ENCODE peak calls at places on chromosomes 11 and 22, in six cellular contexts. Q is CD8-positive, alpha-beta T cell; B is A549; H is lung; X is fibroblast of pulmonary artery; J is kidney. O is an unnamed sample.

GRCh38 chr11:126647735-126648134 is 292.2 kb downstream of the ST3GAL4 start:
- DNase-seq in X (peak; percentile 49), B (peak; percentile 62), J (no peak), Q (no peak), H (no peak), O (no peak)

GRCh38 chr11:24324211-24324610 is 172.6 kb upstream of the LUZP2 start:
- DNase-seq in H (no peak), Q (no peak), X (peak; percentile 2), J (no peak), B (no peak), O (no peak)

GRCh38 chr11:68843703-68844312 is 2.1 kb upstream of the CPT1A start:
- DNase-seq in J (peak; percentile 94), H (peak; percentile 89), X (no peak), B (peak; percentile 51), Q (peak; percentile 76), O (no peak)

GRCh38 chr22:21755855-21756284 is 20.3 kb upstream of the YPEL1 start:
- DNase-seq in J (no peak), H (no peak), X (peak; percentile 64), Q (no peak), B (no peak), O (no peak)

GRCh38 chr11:3380706-3381570 is 2.0 kb upstream of the ZNF195 start:
- DNase-seq in X (no peak), J (no peak), B (no peak), Q (no peak), H (no peak), O (no peak)

GRCh38 chr11:133011604-133012003 is 520.7 kb downstream of the OPCML start:
- DNase-seq in H (no peak), J (no peak), B (no peak), Q (no peak), X (no peak), O (no peak)

GRCh38 chr11:131899954-131900580 is 529.7 kb downstream of the NTM start:
- DNase-seq in J (no peak), B (no peak), H (no peak), X (no peak), Q (no peak), O (no peak)

GRCh38 chr22:50305658-50306566 is 1.5 kb downstream of the PLXNB2 start:
- DNase-seq in Q (no peak), B (peak; percentile 85), H (peak; percentile 93), X (peak; percentile 98), J (peak; percentile 97), O (peak; percentile 95)

GRCh38 chr11:70606248-70606950 is 208.1 kb downstream of the CTTN start:
- DNase-seq in J (no peak), X (no peak), Q (no peak), H (no peak), B (no peak), O (no peak)

GRCh38 chr11:69335461-69336386 is 41.8 kb downstream of the MYEOV start:
- DNase-seq in J (no peak), H (no peak), Q (peak; percentile 1), B (no peak), X (no peak), O (peak; percentile 56)

GRCh38 chr11:120304526-120304925 is 20.6 kb upstream of the TLCD5 start:
- DNase-seq in B (peak; percentile 43), J (no peak), Q (no peak), H (no peak), X (peak; percentile 39), O (no peak)

GRCh38 chr11:7612661-7613393 is 60.5 kb downstream of the CYB5R2 start:
- DNase-seq in B (no peak), X (peak; percentile 68), J (no peak), Q (no peak), H (no peak), O (no peak)

GRCh38 chr11:3735827-3736226 is 61.5 kb downstream of the NUP98 start:
- DNase-seq in X (peak; percentile 13), H (no peak), J (no peak), B (peak; percentile 19), Q (no peak), O (no peak)

GRCh38 chr11:128174465-128175101 is 412.8 kb downstream of the ETS1 start:
- DNase-seq in X (peak; percentile 74), B (peak; percentile 12), H (no peak), Q (no peak), J (no peak), O (no peak)

GRCh38 chr11:44968510-44968909 is 17.8 kb upstream of the TP53I11 start:
- DNase-seq in B (no peak), H (no peak), X (no peak), Q (no peak), J (no peak), O (no peak)

GRCh38 chr11:128868851-128869671 is 2.0 kb upstream of the KCNJ1 start:
- DNase-seq in Q (no peak), X (no peak), B (no peak), J (no peak), H (no peak), O (no peak)

GRCh38 chr11:74037309-74037708 is 28.4 kb upstream of the UCP3 start:
- DNase-seq in Q (no peak), B (peak; percentile 21), J (peak; percentile 81), X (peak; percentile 28), H (no peak), O (no peak)

GRCh38 chr11:44243633-44244343 is 66.2 kb downstream of the ALX4 start:
- DNase-seq in Q (no peak), J (no peak), B (peak; percentile 53), H (no peak), X (peak; percentile 75), O (no peak)

GRCh38 chr11:116168459-116168787 is 604.4 kb downstream of the BUD13 start:
- DNase-seq in X (no peak), Q (no peak), B (no peak), J (no peak), H (no peak), O (peak; percentile 65)

GRCh38 chr22:44031111-44031963 is 7.2 kb downstream of the PARVB start:
- DNase-seq in Q (no peak), H (no peak), B (no peak), J (no peak), X (peak; percentile 69), O (no peak)

DNA sequence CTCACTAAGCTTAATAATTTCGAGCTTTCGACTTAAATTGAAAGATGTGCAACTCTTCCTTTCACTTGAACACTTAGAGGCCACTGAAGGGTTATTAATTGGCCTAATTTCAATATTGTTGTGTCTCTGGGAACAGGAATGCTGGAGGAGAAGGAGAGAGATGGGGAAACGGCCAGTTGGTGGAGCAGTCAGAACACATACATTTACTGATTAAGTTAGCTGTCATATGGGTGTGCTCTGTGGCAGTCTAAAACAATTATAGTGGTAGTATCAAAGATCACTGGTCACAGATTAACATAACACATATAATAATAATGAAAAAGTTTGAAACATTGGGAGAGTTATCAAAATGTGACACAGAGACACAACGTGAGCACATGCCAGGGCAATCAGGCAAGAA is 106.1 kb downstream of the LRRC32 start:
- DNase-seq in H (no peak), J (no peak), B (no peak), Q (no peak), X (peak; percentile 21), O (no peak)
- TF ChIP-seq CTCF in H (no peak), J (no peak), B (no peak), Q (no peak), X (peak; percentile 8), O (no peak)

GRCh38 chr11:12218909-12219308 is 108.5 kb downstream of the MICAL2 start:
- DNase-seq in J (no peak), X (no peak), H (no peak), Q (no peak), B (no peak), O (no peak)

GRCh38 chr11:12216542-12217422 is 106.4 kb downstream of the MICAL2 start:
- DNase-seq in Q (no peak), H (no peak), B (no peak), X (peak; percentile 60), J (no peak), O (no peak)

GRCh38 chr11:12216100-12216499 is 105.7 kb downstream of the MICAL2 start:
- DNase-seq in X (no peak), B (no peak), H (no peak), Q (peak; percentile 35), J (no peak), O (no peak)

GRCh38 chr11:12219732-12220131 is 109.3 kb downstream of the MICAL2 start:
- DNase-seq in Q (no peak), B (no peak), X (peak; percentile 76), J (no peak), H (no peak), O (no peak)

GRCh38 chr11:12217879-12218278 is 107.5 kb downstream of the MICAL2 start:
- DNase-seq in Q (no peak), B (no peak), J (no peak), H (no peak), X (no peak), O (no peak)
- TF ChIP-seq CTCF in Q (no peak), B (no peak), J (no peak), H (no peak), X (no peak), O (no peak)

GRCh38 chr11:20310596-20311394 is 52.7 kb upstream of the HTATIP2 start:
- DNase-seq in H (no peak), J (no peak), B (no peak), X (no peak), Q (no peak), O (no peak)

GRCh38 chr11:20308601-20309000 is 54.9 kb upstream of the HTATIP2 start:
- DNase-seq in B (no peak), X (no peak), H (no peak), J (no peak), Q (no peak), O (no peak)

GRCh38 chr11:20311444-20311843 is 52.1 kb upstream of the HTATIP2 start:
- DNase-seq in H (no peak), Q (no peak), J (no peak), X (no peak), B (no peak), O (no peak)

GRCh38 chr11:20310137-20310536 is 53.4 kb upstream of the HTATIP2 start:
- DNase-seq in J (no peak), X (no peak), H (no peak), Q (no peak), B (no peak), O (no peak)

DNA sequence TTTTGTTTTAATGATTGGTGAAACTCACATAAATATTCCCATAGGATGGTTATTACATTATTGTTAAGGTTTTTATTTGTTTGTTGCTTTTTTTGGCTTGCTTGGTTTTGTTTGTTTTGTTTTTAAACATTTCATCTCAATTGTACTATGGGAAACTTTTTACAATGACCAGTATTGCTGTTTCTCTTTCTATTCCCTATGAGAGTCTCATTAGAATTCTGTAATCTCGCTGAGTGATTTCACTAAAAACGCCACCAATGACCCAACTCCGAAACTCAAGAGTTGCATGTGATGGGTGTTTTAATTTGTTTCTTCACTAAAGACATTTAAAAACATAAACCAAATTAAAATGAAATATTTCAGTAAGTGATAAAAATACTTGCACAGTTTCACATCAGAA is 53.9 kb upstream of the HTATIP2 start:
- DNase-seq in J (no peak), H (no peak), B (no peak), Q (no peak), X (no peak), O (no peak)
- TF ChIP-seq CTCF in J (no peak), H (no peak), B (no peak), Q (no peak), X (no peak), O (no peak)

DNA sequence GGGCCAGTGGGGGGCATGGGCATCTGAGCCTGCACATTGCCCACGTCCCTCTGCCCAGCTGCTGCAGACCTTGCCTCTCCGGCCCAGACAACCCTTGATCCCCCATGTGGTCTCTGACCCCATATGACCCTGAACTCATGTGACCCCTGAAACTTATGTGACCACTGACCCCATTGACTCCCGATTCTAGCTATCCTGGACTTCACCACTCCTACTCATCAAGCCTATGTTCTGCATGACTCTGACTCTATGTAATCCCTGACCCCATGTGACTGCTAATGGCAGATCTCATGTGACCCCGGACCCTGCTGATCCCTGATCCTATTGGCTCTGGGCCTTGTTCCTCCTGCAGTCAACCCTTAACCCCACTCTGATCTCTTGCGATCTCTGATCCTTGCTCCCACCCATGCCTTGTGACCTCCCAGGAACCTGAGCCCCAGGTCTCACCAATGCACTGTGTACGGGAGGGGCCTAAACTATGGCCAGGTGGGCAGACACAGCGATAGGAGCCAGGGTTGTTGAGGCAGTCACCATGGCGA is 5.7 kb downstream of the LTBP3 start:
- DNase-seq in B (no peak), Q (no peak), H (no peak), X (no peak), J (no peak), O (no peak)
- TF ChIP-seq CTCF in B (no peak), Q (peak; percentile 7), H (no peak), X (no peak), J (no peak), O (no peak)